ENCODE peak calls at places on chromosomes 7 and 10, in nine cellular contexts. D is left ventricle myocardium inferior, B is HL-60, R is right atrium auricular region, C is neuronal stem cell, Z is AG04450, P is ovary, K is endodermal cell, J is prostate gland. U is an unnamed sample.
A peak's percentile ranks its signal among the peaks of the same experiment; 100 is the strongest.

GRCh38 chr10:60872451-60872850 is 71.5 kb downstream of the RHOBTB1 start:
- DNase-seq in B (no peak), J (no peak), P (no peak), R (no peak), D (no peak), K (no peak), C (no peak), Z (no peak), U (no peak)

GRCh38 chr10:88553116-88553752 is 29.9 kb downstream of the RNLS start:
- DNase-seq in J (peak; percentile 30), D (no peak), B (peak; percentile 70), Z (peak; percentile 61), P (peak; percentile 39), C (peak; percentile 29), K (peak; percentile 64), R (peak; percentile 61), U (no peak)

GRCh38 chr7:100894860-100895700 is 608 bp downstream of the ACHE start:
- DNase-seq in D (peak; percentile 29), Z (no peak), K (peak; percentile 94), J (peak; percentile 41), R (no peak), B (no peak), C (peak; percentile 86), P (peak; percentile 78), U (no peak)

GRCh38 chr10:30847199-30847598 is 184.5 kb downstream of the ZNF438 start:
- DNase-seq in J (no peak), R (no peak), C (no peak), P (no peak), D (no peak), K (no peak), Z (no peak), B (no peak), U (no peak)

GRCh38 chr7:110522751-110523200 is 568.2 kb upstream of the LRRN3 start:
- DNase-seq in D (no peak), R (no peak), P (no peak), Z (no peak), J (no peak), K (peak; percentile 57), B (no peak), C (no peak), U (no peak)

GRCh38 chr7:27836525-27836924 is 96.6 kb downstream of the TAX1BP1 start:
- DNase-seq in D (no peak), R (no peak), J (no peak), C (no peak), K (no peak), Z (no peak), P (no peak), B (no peak), U (no peak)

GRCh38 chr10:11017575-11018425 is at the start of gene CELF2:
- DNase-seq in R (no peak), B (no peak), C (peak; percentile 65), P (peak; percentile 76), Z (no peak), D (peak; percentile 75), J (peak; percentile 45), K (peak; percentile 94), U (peak; percentile 85)

GRCh38 chr7:3272691-3273141 is 28.3 kb upstream of the SDK1 start:
- DNase-seq in K (no peak), P (no peak), B (no peak), C (no peak), D (no peak), J (no peak), R (no peak), Z (peak; percentile 92), U (no peak)

DNA sequence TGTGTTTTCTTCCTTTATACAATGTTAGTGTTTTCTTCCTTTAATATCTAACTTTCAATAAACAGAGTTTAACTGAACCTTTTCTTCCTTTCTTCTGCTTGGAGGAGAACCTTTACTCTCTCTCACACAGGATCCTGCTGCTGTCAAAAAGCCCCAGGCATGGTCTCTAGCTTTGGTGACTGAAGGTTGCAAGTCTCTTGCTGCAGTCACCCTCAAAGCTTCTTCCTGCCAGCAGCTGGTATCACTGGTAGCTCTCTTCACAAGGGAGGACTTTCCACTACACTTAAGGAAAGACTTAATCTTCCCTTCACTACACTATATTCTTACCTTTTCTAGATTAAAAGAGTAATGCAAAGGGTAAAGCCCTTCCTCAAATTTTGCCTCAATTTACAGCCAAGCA is 153.4 kb downstream of the SGMS1 start:
- DNase-seq in D (no peak), K (peak; percentile 56), B (peak; percentile 32), C (no peak), J (no peak), R (no peak), Z (no peak), P (no peak), U (no peak)
- H3K27ac ChIP-seq in D (peak overlapping the region; percentile 32), K (peak overlapping the region; percentile 29), B (peak overlapping the region; percentile 42), C (no peak overlapping the region), J (peak overlapping the region; percentile 41), R (no peak overlapping the region), Z (no peak overlapping the region), P (no peak overlapping the region), U (peak overlapping the region; percentile 15)

DNA sequence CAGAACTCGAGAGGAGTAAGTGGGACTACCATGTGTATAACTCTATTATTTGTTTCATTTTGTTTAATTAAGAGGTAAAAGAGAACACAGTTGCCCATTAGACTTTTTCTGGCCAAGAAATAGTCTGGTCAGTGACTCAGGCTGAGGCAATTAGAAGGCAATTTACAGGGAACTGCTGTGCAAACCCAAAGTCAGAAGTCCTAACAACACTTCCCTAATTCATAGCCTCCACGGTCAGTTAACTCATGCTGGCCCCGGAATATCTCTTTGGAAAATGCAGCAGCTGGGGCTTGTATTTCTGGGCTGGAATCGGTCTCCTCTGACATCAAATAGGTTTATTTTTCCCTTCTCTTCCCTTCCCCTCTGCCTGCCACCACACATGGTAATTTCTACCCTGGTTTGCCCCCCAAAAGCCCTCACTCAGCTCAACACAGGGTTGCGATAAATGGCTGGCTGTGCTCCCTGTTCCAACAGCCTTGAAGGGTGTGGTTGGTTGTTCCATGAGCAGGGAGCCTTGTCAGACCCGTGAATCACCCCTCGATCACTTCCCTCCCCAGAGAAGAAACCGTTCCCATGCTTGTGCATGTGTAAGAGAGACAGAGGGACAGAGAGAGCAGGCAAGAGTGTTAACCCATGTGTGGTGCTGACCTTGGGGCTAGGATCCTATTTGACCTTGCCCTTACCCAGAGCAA is 5.3 kb downstream of the SH3PXD2A start:
- DNase-seq in P (no peak), Z (no peak), C (no peak), R (peak; percentile 87), D (no peak), B (peak; percentile 29), J (no peak), K (no peak), U (no peak)
- H3K4me3 ChIP-seq in P (no peak overlapping the region), Z (peak overlapping the region; percentile 31), C (no peak overlapping the region), R (peak overlapping the region; percentile 15), D (peak overlapping the region; percentile 14), B (no peak overlapping the region), J (no peak overlapping the region), K (no peak overlapping the region), U (peak overlapping the region; percentile 11)

GRCh38 chr10:5497948-5498730 is 1.2 kb downstream of the CALML5 start:
- DNase-seq in D (no peak), R (no peak), J (no peak), K (no peak), Z (no peak), B (no peak), P (no peak), C (no peak), U (no peak)

GRCh38 chr10:5497289-5497688 is 2.1 kb downstream of the CALML5 start:
- DNase-seq in Z (no peak), K (no peak), C (no peak), B (no peak), J (no peak), D (no peak), R (no peak), P (no peak), U (no peak)

GRCh38 chr10:5499493-5499800 is at the start of gene CALML5:
- DNase-seq in P (no peak), D (no peak), R (no peak), B (no peak), Z (no peak), K (no peak), J (no peak), C (no peak), U (no peak)

GRCh38 chr10:5500162-5500670 is 846 bp upstream of the CALML5 start:
- DNase-seq in B (no peak), P (no peak), R (no peak), C (no peak), D (no peak), K (no peak), J (no peak), Z (no peak), U (no peak)

DNA sequence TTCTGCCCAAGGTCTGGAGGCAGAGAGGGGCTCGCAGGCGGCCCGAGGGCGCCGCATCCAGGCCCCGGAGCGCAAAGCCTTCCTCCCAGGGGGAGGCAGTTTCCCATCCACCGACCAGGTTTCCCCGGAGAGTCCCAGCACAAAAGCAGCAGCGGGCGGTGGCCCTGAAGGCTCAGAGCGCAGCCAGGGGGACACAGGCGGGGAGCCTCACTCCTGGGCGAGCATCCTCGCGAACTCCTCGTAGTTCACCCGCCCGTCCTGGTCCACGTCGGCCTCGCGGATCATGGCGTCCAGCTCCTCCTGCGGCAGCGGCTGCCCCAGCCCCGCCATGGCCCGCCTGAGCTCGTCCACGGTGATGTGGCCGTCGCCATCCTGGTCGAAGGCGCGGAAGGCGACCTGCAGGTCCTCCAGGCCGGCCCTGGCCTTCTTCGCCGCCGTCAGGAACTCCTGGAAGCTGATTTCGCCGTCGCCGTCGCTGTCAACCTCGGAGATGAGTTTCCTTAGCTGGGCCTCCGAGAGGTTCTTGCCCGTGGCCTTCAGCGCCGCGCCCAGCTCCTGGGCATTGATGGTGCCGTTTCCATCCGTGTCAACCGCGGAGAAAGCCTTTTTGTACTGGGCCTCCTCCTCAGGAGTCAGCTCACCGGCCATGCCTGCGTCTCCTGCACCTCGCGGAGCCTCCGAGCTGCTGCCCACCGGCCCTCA is 428 bp downstream of the CALML5 start:
- DNase-seq in K (no peak), B (no peak), C (no peak), D (no peak), Z (no peak), R (no peak), J (no peak), P (no peak), U (no peak)
- H3K27ac ChIP-seq in K (no peak overlapping the region), B (no peak overlapping the region), C (no peak overlapping the region), D (no peak overlapping the region), Z (no peak overlapping the region), R (no peak overlapping the region), J (no peak overlapping the region), P (no peak overlapping the region), U (no peak overlapping the region)

GRCh38 chr7:1533569-1534329 is 3.2 kb downstream of the MAFK start:
- DNase-seq in Z (peak; percentile 56), P (no peak), B (peak; percentile 66), J (no peak), K (peak; percentile 74), R (peak; percentile 76), D (peak; percentile 54), C (no peak), U (no peak)

GRCh38 chr7:1536105-1536767 is 5.7 kb downstream of the MAFK start:
- DNase-seq in Z (no peak), B (no peak), P (no peak), R (peak; percentile 56), K (peak; percentile 63), D (no peak), J (no peak), C (no peak), U (no peak)

GRCh38 chr7:1535695-1536094 is 5.2 kb downstream of the MAFK start:
- DNase-seq in B (no peak), D (no peak), P (no peak), K (peak; percentile 65), J (no peak), R (no peak), C (no peak), Z (no peak), U (no peak)

GRCh38 chr7:1534330-1535099 is 4.0 kb downstream of the MAFK start:
- DNase-seq in J (no peak), P (no peak), C (no peak), B (no peak), D (no peak), K (peak; percentile 51), Z (no peak), R (peak; percentile 57), U (no peak)

DNA sequence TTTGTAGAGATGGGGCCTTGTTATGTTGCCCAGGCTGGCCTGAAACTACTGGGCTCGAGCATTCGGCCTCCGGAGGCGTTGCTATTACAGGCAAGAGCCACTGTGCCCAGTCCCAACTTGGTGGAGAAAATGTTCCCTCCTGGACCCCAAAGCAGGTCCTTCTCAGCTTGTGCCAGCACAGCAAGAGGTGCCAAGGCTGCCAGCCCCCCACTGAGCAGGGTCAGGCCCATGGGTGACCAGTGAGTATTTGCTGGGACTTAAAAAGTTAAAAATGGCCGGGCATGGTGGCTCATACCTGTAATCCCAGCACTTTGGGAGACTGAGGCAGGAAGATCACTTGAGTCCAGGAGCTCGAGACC is 4.6 kb downstream of the MAFK start:
- DNase-seq in B (no peak), C (no peak), R (no peak), K (no peak), J (no peak), Z (no peak), P (no peak), D (no peak), U (no peak)
- H3K4me3 ChIP-seq in B (no peak overlapping the region), C (no peak overlapping the region), R (no peak overlapping the region), K (no peak overlapping the region), J (no peak overlapping the region), Z (no peak overlapping the region), P (no peak overlapping the region), D (no peak overlapping the region), U (no peak overlapping the region)

U was measured in lower lobe of right lung.